ENCODE peak calls at places on chromosomes 12 and 14, in six cellular contexts. One of them, this sample, is unnamed.

GRCh38 chr12:10563966-10564365 is 49.4 kb downstream of the MAGOHB start:
- DNase-seq in activated CD4-positive, alpha-beta T cell treated with anti-CD3 and anti-CD28 coated beads, Interleukin-2, amount 10 ng/mL, durations not matched to agents 7 days and 5 days: no peak
- DNase-seq in naive thymus-derived CD4-positive, alpha-beta T cell: no peak
- DNase-seq in hippocampal formation: no peak
- DNase-seq in KBM-7: no peak
- DNase-seq in NCI-H69: no peak
- DNase-seq in this sample: no peak

GRCh38 chr14:64501326-64502171 is 2.1 kb downstream of the ZBTB25 start:
- DNase-seq in activated CD4-positive, alpha-beta T cell treated with anti-CD3 and anti-CD28 coated beads, Interleukin-2, amount 10 ng/mL, durations not matched to agents 7 days and 5 days: no peak
- DNase-seq in naive thymus-derived CD4-positive, alpha-beta T cell: peak
- DNase-seq in hippocampal formation: no peak
- DNase-seq in KBM-7: peak
- DNase-seq in NCI-H69: peak
- DNase-seq in this sample: no peak

GRCh38 chr12:8030189-8030588 is 2.3 kb upstream of the FOXJ2 start:
- DNase-seq in activated CD4-positive, alpha-beta T cell treated with anti-CD3 and anti-CD28 coated beads, Interleukin-2, amount 10 ng/mL, durations not matched to agents 7 days and 5 days: no peak
- DNase-seq in naive thymus-derived CD4-positive, alpha-beta T cell: no peak
- DNase-seq in hippocampal formation: no peak
- DNase-seq in KBM-7: no peak
- DNase-seq in NCI-H69: no peak
- DNase-seq in this sample: no peak

GRCh38 chr14:67690011-67690410 is 5.6 kb downstream of the RDH11 start:
- DNase-seq in activated CD4-positive, alpha-beta T cell treated with anti-CD3 and anti-CD28 coated beads, Interleukin-2, amount 10 ng/mL, durations not matched to agents 7 days and 5 days: no peak
- DNase-seq in naive thymus-derived CD4-positive, alpha-beta T cell: no peak
- DNase-seq in hippocampal formation: no peak
- DNase-seq in KBM-7: no peak
- DNase-seq in NCI-H69: no peak
- DNase-seq in this sample: no peak

GRCh38 chr14:26088260-26088659 is 509.6 kb downstream of the NOVA1 start:
- DNase-seq in activated CD4-positive, alpha-beta T cell treated with anti-CD3 and anti-CD28 coated beads, Interleukin-2, amount 10 ng/mL, durations not matched to agents 7 days and 5 days: no peak
- DNase-seq in naive thymus-derived CD4-positive, alpha-beta T cell: no peak
- DNase-seq in hippocampal formation: no peak
- DNase-seq in KBM-7: no peak
- DNase-seq in NCI-H69: peak
- DNase-seq in this sample: no peak

GRCh38 chr12:26042645-26043044 is 82.2 kb downstream of the BHLHE41 start:
- DNase-seq in activated CD4-positive, alpha-beta T cell treated with anti-CD3 and anti-CD28 coated beads, Interleukin-2, amount 10 ng/mL, durations not matched to agents 7 days and 5 days: no peak
- DNase-seq in naive thymus-derived CD4-positive, alpha-beta T cell: no peak
- DNase-seq in hippocampal formation: no peak
- DNase-seq in KBM-7: no peak
- DNase-seq in NCI-H69: no peak
- DNase-seq in this sample: no peak

GRCh38 chr12:50825372-50825838 is 17.3 kb upstream of the TMPRSS12 start:
- DNase-seq in activated CD4-positive, alpha-beta T cell treated with anti-CD3 and anti-CD28 coated beads, Interleukin-2, amount 10 ng/mL, durations not matched to agents 7 days and 5 days: no peak
- DNase-seq in naive thymus-derived CD4-positive, alpha-beta T cell: peak
- DNase-seq in hippocampal formation: peak
- DNase-seq in KBM-7: peak
- DNase-seq in NCI-H69: peak
- DNase-seq in this sample: peak

GRCh38 chr12:11765817-11766794 is 116.6 kb downstream of the ETV6 start:
- DNase-seq in activated CD4-positive, alpha-beta T cell treated with anti-CD3 and anti-CD28 coated beads, Interleukin-2, amount 10 ng/mL, durations not matched to agents 7 days and 5 days: peak
- DNase-seq in naive thymus-derived CD4-positive, alpha-beta T cell: no peak
- DNase-seq in hippocampal formation: peak
- DNase-seq in KBM-7: peak
- DNase-seq in NCI-H69: no peak
- DNase-seq in this sample: no peak

GRCh38 chr12:131074221-131075083 is 120.7 kb downstream of the ADGRD1 start:
- DNase-seq in activated CD4-positive, alpha-beta T cell treated with anti-CD3 and anti-CD28 coated beads, Interleukin-2, amount 10 ng/mL, durations not matched to agents 7 days and 5 days: no peak
- DNase-seq in naive thymus-derived CD4-positive, alpha-beta T cell: no peak
- DNase-seq in hippocampal formation: no peak
- DNase-seq in KBM-7: no peak
- DNase-seq in NCI-H69: no peak
- DNase-seq in this sample: no peak

GRCh38 chr12:54419088-54419887 is at the start of gene ITGA5:
- DNase-seq in activated CD4-positive, alpha-beta T cell treated with anti-CD3 and anti-CD28 coated beads, Interleukin-2, amount 10 ng/mL, durations not matched to agents 7 days and 5 days: peak
- DNase-seq in naive thymus-derived CD4-positive, alpha-beta T cell: no peak
- DNase-seq in hippocampal formation: no peak
- DNase-seq in KBM-7: no peak
- DNase-seq in NCI-H69: peak
- DNase-seq in this sample: peak

GRCh38 chr14:65043893-65044595 is 57.3 kb downstream of the FNTB start:
- DNase-seq in activated CD4-positive, alpha-beta T cell treated with anti-CD3 and anti-CD28 coated beads, Interleukin-2, amount 10 ng/mL, durations not matched to agents 7 days and 5 days: no peak
- DNase-seq in naive thymus-derived CD4-positive, alpha-beta T cell: no peak
- DNase-seq in hippocampal formation: no peak
- DNase-seq in KBM-7: peak
- DNase-seq in NCI-H69: no peak
- DNase-seq in this sample: no peak

GRCh38 chr12:59891180-59891579 is 295.4 kb downstream of the SLC16A7 start:
- DNase-seq in activated CD4-positive, alpha-beta T cell treated with anti-CD3 and anti-CD28 coated beads, Interleukin-2, amount 10 ng/mL, durations not matched to agents 7 days and 5 days: no peak
- DNase-seq in naive thymus-derived CD4-positive, alpha-beta T cell: no peak
- DNase-seq in hippocampal formation: no peak
- DNase-seq in KBM-7: no peak
- DNase-seq in NCI-H69: no peak
- DNase-seq in this sample: no peak

GRCh38 chr14:27613102-27613501 is 1015.3 kb upstream of the NOVA1 start:
- DNase-seq in activated CD4-positive, alpha-beta T cell treated with anti-CD3 and anti-CD28 coated beads, Interleukin-2, amount 10 ng/mL, durations not matched to agents 7 days and 5 days: no peak
- DNase-seq in naive thymus-derived CD4-positive, alpha-beta T cell: no peak
- DNase-seq in hippocampal formation: no peak
- DNase-seq in KBM-7: no peak
- DNase-seq in NCI-H69: no peak
- DNase-seq in this sample: no peak

GRCh38 chr12:56172839-56173238 is 14.7 kb downstream of the MYL6 start:
- DNase-seq in activated CD4-positive, alpha-beta T cell treated with anti-CD3 and anti-CD28 coated beads, Interleukin-2, amount 10 ng/mL, durations not matched to agents 7 days and 5 days: no peak
- DNase-seq in naive thymus-derived CD4-positive, alpha-beta T cell: no peak
- DNase-seq in hippocampal formation: no peak
- DNase-seq in KBM-7: no peak
- DNase-seq in NCI-H69: no peak
- DNase-seq in this sample: no peak

GRCh38 chr12:58323676-58324075 is 382.3 kb downstream of the ATP23 start:
- DNase-seq in activated CD4-positive, alpha-beta T cell treated with anti-CD3 and anti-CD28 coated beads, Interleukin-2, amount 10 ng/mL, durations not matched to agents 7 days and 5 days: no peak
- DNase-seq in naive thymus-derived CD4-positive, alpha-beta T cell: no peak
- DNase-seq in hippocampal formation: no peak
- DNase-seq in KBM-7: no peak
- DNase-seq in NCI-H69: no peak
- DNase-seq in this sample: no peak

GRCh38 chr14:92922883-92923743 is at the start of gene CHGA:
- DNase-seq in activated CD4-positive, alpha-beta T cell treated with anti-CD3 and anti-CD28 coated beads, Interleukin-2, amount 10 ng/mL, durations not matched to agents 7 days and 5 days: peak
- DNase-seq in naive thymus-derived CD4-positive, alpha-beta T cell: peak
- DNase-seq in hippocampal formation: no peak
- DNase-seq in KBM-7: peak
- DNase-seq in NCI-H69: peak
- DNase-seq in this sample: peak

GRCh38 chr14:76957224-76957881 is 71.2 kb downstream of the IRF2BPL start:
- DNase-seq in activated CD4-positive, alpha-beta T cell treated with anti-CD3 and anti-CD28 coated beads, Interleukin-2, amount 10 ng/mL, durations not matched to agents 7 days and 5 days: no peak
- DNase-seq in naive thymus-derived CD4-positive, alpha-beta T cell: no peak
- DNase-seq in hippocampal formation: no peak
- DNase-seq in KBM-7: peak
- DNase-seq in NCI-H69: peak
- DNase-seq in this sample: no peak

GRCh38 chr14:97276573-97276972 is 479.4 kb downstream of the VRK1 start:
- DNase-seq in activated CD4-positive, alpha-beta T cell treated with anti-CD3 and anti-CD28 coated beads, Interleukin-2, amount 10 ng/mL, durations not matched to agents 7 days and 5 days: peak
- DNase-seq in naive thymus-derived CD4-positive, alpha-beta T cell: peak
- DNase-seq in hippocampal formation: no peak
- DNase-seq in KBM-7: no peak
- DNase-seq in NCI-H69: no peak
- DNase-seq in this sample: no peak

GRCh38 chr12:87317302-87317701 is 711.9 kb downstream of the C12orf50 start:
- DNase-seq in activated CD4-positive, alpha-beta T cell treated with anti-CD3 and anti-CD28 coated beads, Interleukin-2, amount 10 ng/mL, durations not matched to agents 7 days and 5 days: no peak
- DNase-seq in naive thymus-derived CD4-positive, alpha-beta T cell: no peak
- DNase-seq in hippocampal formation: no peak
- DNase-seq in KBM-7: no peak
- DNase-seq in NCI-H69: peak
- DNase-seq in this sample: no peak

GRCh38 chr14:23613242-23614070 is 22.7 kb upstream of the DHRS2 start:
- DNase-seq in activated CD4-positive, alpha-beta T cell treated with anti-CD3 and anti-CD28 coated beads, Interleukin-2, amount 10 ng/mL, durations not matched to agents 7 days and 5 days: no peak
- DNase-seq in naive thymus-derived CD4-positive, alpha-beta T cell: no peak
- DNase-seq in hippocampal formation: no peak
- DNase-seq in KBM-7: no peak
- DNase-seq in NCI-H69: no peak
- DNase-seq in this sample: no peak

GRCh38 chr14:100619382-100620305 is 32.4 kb upstream of the BEGAIN start:
- DNase-seq in activated CD4-positive, alpha-beta T cell treated with anti-CD3 and anti-CD28 coated beads, Interleukin-2, amount 10 ng/mL, durations not matched to agents 7 days and 5 days: no peak
- DNase-seq in naive thymus-derived CD4-positive, alpha-beta T cell: no peak
- DNase-seq in hippocampal formation: no peak
- DNase-seq in KBM-7: no peak
- DNase-seq in NCI-H69: peak
- DNase-seq in this sample: peak

GRCh38 chr12:125461831-125462230 is 396.6 kb downstream of the AACS start:
- DNase-seq in activated CD4-positive, alpha-beta T cell treated with anti-CD3 and anti-CD28 coated beads, Interleukin-2, amount 10 ng/mL, durations not matched to agents 7 days and 5 days: no peak
- DNase-seq in naive thymus-derived CD4-positive, alpha-beta T cell: no peak
- DNase-seq in hippocampal formation: no peak
- DNase-seq in KBM-7: no peak
- DNase-seq in NCI-H69: no peak
- DNase-seq in this sample: no peak

GRCh38 chr12:10562306-10562933 is 51.0 kb downstream of the MAGOHB start:
- DNase-seq in activated CD4-positive, alpha-beta T cell treated with anti-CD3 and anti-CD28 coated beads, Interleukin-2, amount 10 ng/mL, durations not matched to agents 7 days and 5 days: peak
- DNase-seq in naive thymus-derived CD4-positive, alpha-beta T cell: peak
- DNase-seq in hippocampal formation: peak
- DNase-seq in KBM-7: peak
- DNase-seq in NCI-H69: peak
- DNase-seq in this sample: peak

GRCh38 chr12:124188561-124189405 is 106.1 kb upstream of the RFLNA start:
- DNase-seq in activated CD4-positive, alpha-beta T cell treated with anti-CD3 and anti-CD28 coated beads, Interleukin-2, amount 10 ng/mL, durations not matched to agents 7 days and 5 days: no peak
- DNase-seq in naive thymus-derived CD4-positive, alpha-beta T cell: no peak
- DNase-seq in hippocampal formation: peak
- DNase-seq in KBM-7: no peak
- DNase-seq in NCI-H69: peak
- DNase-seq in this sample: peak

GRCh38 chr12:95661360-95661759 is 110.1 kb upstream of the USP44 start:
- DNase-seq in activated CD4-positive, alpha-beta T cell treated with anti-CD3 and anti-CD28 coated beads, Interleukin-2, amount 10 ng/mL, durations not matched to agents 7 days and 5 days: no peak
- DNase-seq in naive thymus-derived CD4-positive, alpha-beta T cell: no peak
- DNase-seq in hippocampal formation: no peak
- DNase-seq in KBM-7: no peak
- DNase-seq in NCI-H69: no peak
- DNase-seq in this sample: peak

GRCh38 chr14:93219103-93219726 is 12.2 kb downstream of the UBR7 start:
- DNase-seq in activated CD4-positive, alpha-beta T cell treated with anti-CD3 and anti-CD28 coated beads, Interleukin-2, amount 10 ng/mL, durations not matched to agents 7 days and 5 days: peak
- DNase-seq in naive thymus-derived CD4-positive, alpha-beta T cell: peak
- DNase-seq in hippocampal formation: no peak
- DNase-seq in KBM-7: peak
- DNase-seq in NCI-H69: peak
- DNase-seq in this sample: peak

GRCh38 chr12:124938606-124939427 is 24.4 kb upstream of the UBC start:
- DNase-seq in activated CD4-positive, alpha-beta T cell treated with anti-CD3 and anti-CD28 coated beads, Interleukin-2, amount 10 ng/mL, durations not matched to agents 7 days and 5 days: peak
- DNase-seq in naive thymus-derived CD4-positive, alpha-beta T cell: no peak
- DNase-seq in hippocampal formation: no peak
- DNase-seq in KBM-7: peak
- DNase-seq in NCI-H69: no peak
- DNase-seq in this sample: no peak

GRCh38 chr12:131521326-131521725 is 189.6 kb upstream of the SFSWAP start:
- DNase-seq in activated CD4-positive, alpha-beta T cell treated with anti-CD3 and anti-CD28 coated beads, Interleukin-2, amount 10 ng/mL, durations not matched to agents 7 days and 5 days: no peak
- DNase-seq in naive thymus-derived CD4-positive, alpha-beta T cell: no peak
- DNase-seq in hippocampal formation: no peak
- DNase-seq in KBM-7: no peak
- DNase-seq in NCI-H69: no peak
- DNase-seq in this sample: no peak

GRCh38 chr12:46983959-46984833 is 95.2 kb upstream of the PCED1B start:
- DNase-seq in activated CD4-positive, alpha-beta T cell treated with anti-CD3 and anti-CD28 coated beads, Interleukin-2, amount 10 ng/mL, durations not matched to agents 7 days and 5 days: peak
- DNase-seq in naive thymus-derived CD4-positive, alpha-beta T cell: peak
- DNase-seq in hippocampal formation: no peak
- DNase-seq in KBM-7: peak
- DNase-seq in NCI-H69: peak
- DNase-seq in this sample: peak

GRCh38 chr12:14854586-14855163 is 11.3 kb upstream of the ART4 start:
- DNase-seq in activated CD4-positive, alpha-beta T cell treated with anti-CD3 and anti-CD28 coated beads, Interleukin-2, amount 10 ng/mL, durations not matched to agents 7 days and 5 days: no peak
- DNase-seq in naive thymus-derived CD4-positive, alpha-beta T cell: no peak
- DNase-seq in hippocampal formation: no peak
- DNase-seq in KBM-7: no peak
- DNase-seq in NCI-H69: peak
- DNase-seq in this sample: no peak

GRCh38 chr12:101172316-101172715 is 37.7 kb downstream of the SLC5A8 start:
- DNase-seq in activated CD4-positive, alpha-beta T cell treated with anti-CD3 and anti-CD28 coated beads, Interleukin-2, amount 10 ng/mL, durations not matched to agents 7 days and 5 days: no peak
- DNase-seq in naive thymus-derived CD4-positive, alpha-beta T cell: no peak
- DNase-seq in hippocampal formation: no peak
- DNase-seq in KBM-7: peak
- DNase-seq in NCI-H69: peak
- DNase-seq in this sample: no peak

GRCh38 chr12:70278945-70279344 is 35.7 kb downstream of the CNOT2 start:
- DNase-seq in activated CD4-positive, alpha-beta T cell treated with anti-CD3 and anti-CD28 coated beads, Interleukin-2, amount 10 ng/mL, durations not matched to agents 7 days and 5 days: no peak
- DNase-seq in naive thymus-derived CD4-positive, alpha-beta T cell: no peak
- DNase-seq in hippocampal formation: no peak
- DNase-seq in KBM-7: no peak
- DNase-seq in NCI-H69: no peak
- DNase-seq in this sample: no peak

GRCh38 chr12:80222261-80222660 is 122.9 kb downstream of the OTOGL start:
- DNase-seq in activated CD4-positive, alpha-beta T cell treated with anti-CD3 and anti-CD28 coated beads, Interleukin-2, amount 10 ng/mL, durations not matched to agents 7 days and 5 days: no peak
- DNase-seq in naive thymus-derived CD4-positive, alpha-beta T cell: no peak
- DNase-seq in hippocampal formation: no peak
- DNase-seq in KBM-7: peak
- DNase-seq in NCI-H69: no peak
- DNase-seq in this sample: no peak

GRCh38 chr14:80713076-80713850 is 228.3 kb downstream of the CEP128 start:
- DNase-seq in activated CD4-positive, alpha-beta T cell treated with anti-CD3 and anti-CD28 coated beads, Interleukin-2, amount 10 ng/mL, durations not matched to agents 7 days and 5 days: no peak
- DNase-seq in naive thymus-derived CD4-positive, alpha-beta T cell: no peak
- DNase-seq in hippocampal formation: no peak
- DNase-seq in KBM-7: no peak
- DNase-seq in NCI-H69: no peak
- DNase-seq in this sample: no peak

GRCh38 chr14:54348001-54348611 is 48.7 kb upstream of the CDKN3 start:
- DNase-seq in activated CD4-positive, alpha-beta T cell treated with anti-CD3 and anti-CD28 coated beads, Interleukin-2, amount 10 ng/mL, durations not matched to agents 7 days and 5 days: peak
- DNase-seq in naive thymus-derived CD4-positive, alpha-beta T cell: peak
- DNase-seq in hippocampal formation: peak
- DNase-seq in KBM-7: peak
- DNase-seq in NCI-H69: peak
- DNase-seq in this sample: peak

This sample was measured in NCI-H2171 treated with DMSO at 0.1 percent for 48 hours.